ENCODE peak calls at places on chromosome 20, in four cellular contexts. D, V, H and F are unnamed samples.

GRCh38 chr20:33401042-33401921 is at the start of gene CDK5RAP1:
- DNase-seq in D (peak; percentile 88), V (peak; percentile 93), H (peak; percentile 86), F (peak; percentile 83)

GRCh38 chr20:2365091-2365490 is 15.6 kb upstream of the TGM6 start:
- DNase-seq in D (no peak), V (no peak), H (no peak), F (no peak)

GRCh38 chr20:14288341-14289330 is 48.8 kb downstream of the FLRT3 start:
- DNase-seq in D (no peak), V (peak; percentile 13), H (no peak), F (no peak)

GRCh38 chr20:44104807-44105517 is 82.0 kb downstream of the JPH2 start:
- DNase-seq in D (peak; percentile 39), V (no peak), H (no peak), F (no peak)

GRCh38 chr20:41387433-41387832 is 20.8 kb upstream of the EMILIN3 start:
- DNase-seq in D (no peak), V (peak; percentile 31), H (no peak), F (peak; percentile 60)

GRCh38 chr20:60258255-60258863 is 300.1 kb downstream of the CDH26 start:
- DNase-seq in D (no peak), V (peak; percentile 67), H (no peak), F (no peak)

GRCh38 chr20:19070681-19071441 is 141.6 kb upstream of the SLC24A3 start:
- DNase-seq in D (no peak), V (no peak), H (no peak), F (no peak)

GRCh38 chr20:58571341-58571941 is 56.2 kb upstream of the APCDD1L start:
- DNase-seq in D (no peak), V (no peak), H (no peak), F (no peak)

GRCh38 chr20:53028337-53029007 is 56.3 kb downstream of the TSHZ2 start:
- DNase-seq in D (no peak), V (no peak), H (no peak), F (no peak)

GRCh38 chr20:24870876-24871275 is 78.2 kb upstream of the CST7 start:
- DNase-seq in D (no peak), V (no peak), H (no peak), F (no peak)

GRCh38 chr20:49694450-49695071 is 19.1 kb downstream of the B4GALT5 start:
- DNase-seq in D (no peak), V (no peak), H (no peak), F (no peak)

GRCh38 chr20:39775110-39775509 is 813.0 kb downstream of the DHX35 start:
- DNase-seq in D (no peak), V (no peak), H (no peak), F (no peak)

GRCh38 chr20:25389381-25389857 is 1.2 kb downstream of the ABHD12 start:
- DNase-seq in D (peak; percentile 15), V (no peak), H (no peak), F (no peak)

GRCh38 chr20:9019833-9020232 is 49.1 kb upstream of the PLCB4 start:
- DNase-seq in D (no peak), V (no peak), H (no peak), F (no peak)

GRCh38 chr20:20734475-20734948 is 22.1 kb upstream of the RALGAPA2 start:
- DNase-seq in D (no peak), V (no peak), H (no peak), F (no peak)

GRCh38 chr20:48826883-48827771 is 672 bp downstream of the PREX1 start:
- DNase-seq in D (peak; percentile 40), V (no peak), H (no peak), F (peak; percentile 52)

GRCh38 chr20:51490635-51491034 is 51.9 kb downstream of the NFATC2 start:
- DNase-seq in D (no peak), V (no peak), H (no peak), F (no peak)

GRCh38 chr20:45347936-45348809 is at the start of gene SDC4:
- DNase-seq in D (peak; percentile 69), V (no peak), H (peak; percentile 86), F (peak; percentile 68)

GRCh38 chr20:52747736-52748135 is 224.4 kb upstream of the TSHZ2 start:
- DNase-seq in D (peak; percentile 50), V (peak; percentile 37), H (peak; percentile 8), F (peak; percentile 34)

GRCh38 chr20:45912344-45912682 is 358 bp upstream of the PLTP start:
- DNase-seq in D (no peak), V (no peak), H (no peak), F (no peak)

GRCh38 chr20:25276533-25277050 is 28.7 kb downstream of the PYGB start:
- DNase-seq in D (no peak), V (no peak), H (no peak), F (peak; percentile 4)

GRCh38 chr20:48709744-48710143 is 118.1 kb downstream of the PREX1 start:
- DNase-seq in D (no peak), V (no peak), H (no peak), F (no peak)

GRCh38 chr20:15236812-15237211 is 899.4 kb upstream of the FLRT3 start:
- DNase-seq in D (peak; percentile 4), V (peak; percentile 58), H (no peak), F (peak; percentile 60)

GRCh38 chr20:20612251-20612650 is 100.2 kb downstream of the RALGAPA2 start:
- DNase-seq in D (no peak), V (no peak), H (no peak), F (no peak)

GRCh38 chr20:31849306-31849930 is 4.0 kb upstream of the FOXS1 start:
- DNase-seq in D (no peak), V (no peak), H (no peak), F (no peak)

GRCh38 chr20:11301699-11302098 is 616.0 kb upstream of the BTBD3 start:
- DNase-seq in D (no peak), V (no peak), H (no peak), F (no peak)

GRCh38 chr20:11305406-11305805 is 612.3 kb upstream of the BTBD3 start:
- DNase-seq in D (no peak), V (no peak), H (no peak), F (no peak)

GRCh38 chr20:11304811-11305210 is 612.9 kb upstream of the BTBD3 start:
- DNase-seq in D (no peak), V (no peak), H (no peak), F (no peak)

GRCh38 chr20:11296951-11297350 is 620.7 kb upstream of the BTBD3 start:
- DNase-seq in D (no peak), V (no peak), H (no peak), F (no peak)

DNA sequence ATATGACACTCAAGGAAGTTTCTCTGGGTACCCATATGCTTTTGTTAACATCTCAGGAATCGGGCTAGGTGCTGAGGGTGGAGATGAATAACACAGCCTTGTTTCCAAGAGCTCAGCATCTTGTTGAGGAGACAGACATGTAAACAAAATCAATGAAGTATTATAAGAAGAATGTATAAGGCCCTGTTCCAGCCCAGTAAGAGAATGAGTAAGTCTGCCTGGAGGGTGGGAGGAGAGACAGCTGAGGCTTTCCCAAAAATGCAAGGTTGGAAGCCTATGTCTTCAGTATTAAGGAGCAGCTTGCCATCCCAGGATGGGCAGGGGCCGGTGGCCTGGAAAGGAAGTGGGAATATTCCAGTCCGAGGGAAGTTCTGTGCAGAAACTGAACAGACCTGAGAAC is 615.3 kb upstream of the BTBD3 start:
- DNase-seq in D (no peak), V (no peak), H (no peak), F (no peak)
- TF ChIP-seq ELF4 in D (no peak), V (no peak), H (no peak), F (no peak)

GRCh38 chr20:62860924-62861691 is 514 bp downstream of the TCFL5 start:
- DNase-seq in D (peak; percentile 43), V (no peak), H (peak; percentile 27), F (no peak)

GRCh38 chr20:62858059-62858458 is 3.6 kb downstream of the TCFL5 start:
- DNase-seq in D (no peak), V (no peak), H (no peak), F (no peak)

GRCh38 chr20:62861732-62862336 is at the start of gene TCFL5:
- DNase-seq in D (peak; percentile 96), V (peak; percentile 88), H (peak; percentile 93), F (peak; percentile 81)

GRCh38 chr20:62859721-62860120 is 1.9 kb downstream of the TCFL5 start:
- DNase-seq in D (no peak), V (no peak), H (no peak), F (no peak)

DNA sequence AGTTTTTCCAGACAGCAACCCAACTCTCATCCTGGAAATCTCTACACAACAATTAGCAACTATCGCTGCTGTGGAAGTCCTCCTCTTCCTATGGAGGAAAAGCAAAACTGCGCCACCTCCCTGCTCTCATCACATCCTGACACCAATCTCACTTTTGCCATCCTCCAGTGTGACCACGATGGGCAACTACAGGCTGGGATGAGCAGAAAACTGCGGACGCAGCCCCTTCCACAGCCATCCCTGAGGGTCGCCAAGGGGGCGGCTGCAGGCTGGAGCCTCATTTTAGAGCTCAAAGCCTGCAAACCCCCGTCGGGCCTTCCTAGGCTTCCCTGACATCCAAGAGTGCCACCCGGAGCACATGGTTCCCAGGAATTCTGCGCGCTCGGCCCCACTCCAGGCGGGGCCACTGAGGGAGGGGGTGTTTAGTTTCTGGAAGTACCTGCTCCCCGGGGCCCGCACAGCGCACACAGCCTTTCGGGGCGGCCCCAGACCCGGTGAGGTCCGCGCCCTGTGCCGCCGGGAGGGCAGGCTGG is 1.2 kb downstream of the TCFL5 start:
- DNase-seq in D (no peak), V (peak; percentile 39), H (no peak), F (no peak)
- TF ChIP-seq ELF4 in D (no peak), V (no peak), H (no peak), F (no peak)

DNA sequence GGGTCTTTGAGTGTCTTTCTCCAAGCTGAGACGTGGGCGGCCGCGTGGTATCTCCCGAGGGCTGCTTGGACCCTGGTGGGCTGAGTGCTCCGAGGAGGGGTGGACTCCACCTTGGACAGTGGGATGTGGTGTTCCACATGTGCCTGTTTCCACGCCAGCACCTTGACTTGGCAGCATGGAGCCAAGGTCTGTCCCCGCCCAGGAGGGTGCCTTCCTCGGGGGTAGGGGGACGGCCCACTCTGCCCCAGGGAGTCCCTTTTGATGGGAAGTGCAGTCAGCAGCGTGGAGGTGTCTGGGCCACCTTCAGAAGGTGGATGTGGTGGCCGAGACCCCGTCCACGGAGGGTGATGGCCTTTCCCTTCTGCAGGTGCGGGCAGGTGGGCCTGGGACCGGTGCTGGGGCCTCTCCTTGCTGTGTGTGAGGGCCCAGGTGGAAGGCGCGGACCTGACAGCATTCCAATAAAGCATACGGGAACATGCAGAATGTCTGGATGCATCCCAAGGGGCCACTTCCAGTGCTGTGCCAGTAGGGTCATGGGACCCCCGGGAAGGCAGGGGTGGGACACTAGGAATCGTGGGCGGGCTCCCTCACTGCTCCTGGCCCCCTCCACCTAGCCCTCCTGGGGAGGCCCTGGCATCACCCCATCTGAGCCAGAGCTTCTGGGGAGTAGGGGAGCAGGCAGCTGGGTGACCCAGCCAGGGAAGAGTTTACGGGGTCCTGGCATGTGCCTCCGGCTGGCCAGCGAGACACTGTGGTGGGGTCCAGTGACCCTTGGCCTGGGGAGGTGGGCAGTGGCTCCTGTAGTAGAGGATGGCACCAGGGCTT is 3.5 kb upstream of the COL20A1 start:
- DNase-seq in D (no peak), V (no peak), H (no peak), F (no peak)
- TF ChIP-seq ELF4 in D (no peak), V (no peak), H (no peak), F (no peak)

GRCh38 chr20:4663553-4663952 is 58.2 kb upstream of the PRND start:
- DNase-seq in D (no peak), V (no peak), H (no peak), F (no peak)

GRCh38 chr20:4657096-4657495 is 64.6 kb upstream of the PRND start:
- DNase-seq in D (no peak), V (no peak), H (no peak), F (no peak)

GRCh38 chr20:4664691-4665360 is 56.9 kb upstream of the PRND start:
- DNase-seq in D (no peak), V (no peak), H (no peak), F (no peak)

GRCh38 chr20:4663044-4663443 is 58.7 kb upstream of the PRND start:
- DNase-seq in D (no peak), V (no peak), H (no peak), F (no peak)

GRCh38 chr20:4661191-4661590 is 60.5 kb upstream of the PRND start:
- DNase-seq in D (no peak), V (no peak), H (peak; percentile 16), F (peak; percentile 16)
- TF ChIP-seq ELF4 in D (no peak), V (no peak), H (no peak), F (no peak)